ENCODE peak calls at places on chromosomes 11 and 22, in four cellular contexts. One of them, this sample, is unnamed.

GRCh38 chr11:116420770-116421528 is 351.8 kb downstream of the BUD13 start:
- DNase-seq in kidney glomerular epithelial cell: peak
- DNase-seq in NCI-H460: no peak
- DNase-seq in CD4-positive, alpha-beta memory T cell: no peak
- DNase-seq in this sample: no peak

GRCh38 chr11:11842426-11843008 is 745 bp downstream of the USP47 start:
- DNase-seq in CD4-positive, alpha-beta memory T cell: peak
- DNase-seq in kidney glomerular epithelial cell: peak
- DNase-seq in NCI-H460: peak
- DNase-seq in this sample: peak

GRCh38 chr22:38505595-38506117 is 455 bp downstream of the DDX17 start:
- DNase-seq in kidney glomerular epithelial cell: no peak
- DNase-seq in CD4-positive, alpha-beta memory T cell: no peak
- DNase-seq in NCI-H460: no peak
- DNase-seq in this sample: no peak

GRCh38 chr11:112753706-112754105 is 207.5 kb upstream of the NCAM1 start:
- DNase-seq in NCI-H460: no peak
- DNase-seq in kidney glomerular epithelial cell: no peak
- DNase-seq in CD4-positive, alpha-beta memory T cell: no peak
- DNase-seq in this sample: no peak

GRCh38 chr22:39350803-39351688 is 1.3 kb downstream of the SYNGR1 start:
- DNase-seq in CD4-positive, alpha-beta memory T cell: no peak
- DNase-seq in kidney glomerular epithelial cell: no peak
- DNase-seq in NCI-H460: no peak
- DNase-seq in this sample: no peak

GRCh38 chr11:70060611-70061293 is 17.4 kb upstream of the ANO1 start:
- DNase-seq in NCI-H460: no peak
- DNase-seq in CD4-positive, alpha-beta memory T cell: no peak
- DNase-seq in kidney glomerular epithelial cell: no peak
- DNase-seq in this sample: no peak

GRCh38 chr11:118111019-118111743 is 24.4 kb upstream of the SMIM35 start:
- DNase-seq in CD4-positive, alpha-beta memory T cell: no peak
- DNase-seq in NCI-H460: no peak
- DNase-seq in kidney glomerular epithelial cell: no peak
- DNase-seq in this sample: no peak

GRCh38 chr11:117557321-117557720 is 229.7 kb downstream of the CEP164 start:
- DNase-seq in NCI-H460: no peak
- DNase-seq in CD4-positive, alpha-beta memory T cell: no peak
- DNase-seq in kidney glomerular epithelial cell: no peak
- DNase-seq in this sample: no peak

GRCh38 chr11:118938491-118939411 is 13.0 kb upstream of the BCL9L start:
- DNase-seq in CD4-positive, alpha-beta memory T cell: no peak
- DNase-seq in kidney glomerular epithelial cell: peak
- DNase-seq in NCI-H460: no peak
- DNase-seq in this sample: no peak

GRCh38 chr11:44110231-44110679 is 14.8 kb downstream of the EXT2 start:
- DNase-seq in NCI-H460: peak
- DNase-seq in CD4-positive, alpha-beta memory T cell: peak
- DNase-seq in kidney glomerular epithelial cell: peak
- DNase-seq in this sample: peak

GRCh38 chr11:74035264-74035663 is 26.4 kb upstream of the UCP3 start:
- DNase-seq in NCI-H460: no peak
- DNase-seq in CD4-positive, alpha-beta memory T cell: no peak
- DNase-seq in kidney glomerular epithelial cell: no peak
- DNase-seq in this sample: no peak

GRCh38 chr22:33867118-33867863 is 53.0 kb downstream of the LARGE1 start:
- DNase-seq in kidney glomerular epithelial cell: peak
- DNase-seq in NCI-H460: no peak
- DNase-seq in CD4-positive, alpha-beta memory T cell: no peak
- DNase-seq in this sample: no peak

GRCh38 chr11:46686886-46687810 is 13.3 kb downstream of the ARHGAP1 start:
- DNase-seq in CD4-positive, alpha-beta memory T cell: no peak
- DNase-seq in kidney glomerular epithelial cell: no peak
- DNase-seq in NCI-H460: no peak
- DNase-seq in this sample: no peak

GRCh38 chr11:76792505-76793264 is 9.5 kb downstream of the TSKU start:
- DNase-seq in kidney glomerular epithelial cell: no peak
- DNase-seq in CD4-positive, alpha-beta memory T cell: no peak
- DNase-seq in NCI-H460: no peak
- DNase-seq in this sample: no peak

GRCh38 chr11:121723261-121723741 is 270.5 kb upstream of the SORL1-AS1 start:
- DNase-seq in NCI-H460: no peak
- DNase-seq in kidney glomerular epithelial cell: no peak
- DNase-seq in CD4-positive, alpha-beta memory T cell: no peak
- DNase-seq in this sample: no peak

GRCh38 chr11:113994077-113994954 is 19.4 kb downstream of the HTR3A start:
- DNase-seq in NCI-H460: no peak
- DNase-seq in kidney glomerular epithelial cell: no peak
- DNase-seq in CD4-positive, alpha-beta memory T cell: peak
- DNase-seq in this sample: no peak